ENCODE peak calls at places on chromosome 6, in eight cellular contexts. G is heart right ventricle, D is uterus, Q is HepG2, K is A549, V is psoas muscle, S is esophagus squamous epithelium, Y is HAP-1. A is an unnamed sample. For H3K4me1, the result is how much of the 10 kb centered on the place peaks cover.

GRCh38 chr6:105879902-105880547 is 206.1 kb upstream of the PRDM1 start:
- DNase-seq in K (no peak), G (no peak), Q (no peak), D (peak), S (no peak), V (no peak), Y (no peak), A (no peak)

GRCh38 chr6:138286698-138287097 is 68.4 kb upstream of the PBOV1 start:
- DNase-seq in Y (no peak), D (no peak), S (no peak), G (no peak), V (no peak), Q (no peak), K (no peak), A (no peak)

GRCh38 chr6:139777202-139777970 is 402.9 kb upstream of the CITED2 start:
- DNase-seq in K (no peak), D (no peak), Y (peak), S (no peak), Q (no peak), G (no peak), V (no peak), A (no peak)

GRCh38 chr6:44416103-44416502 is 28.6 kb downstream of the CDC5L start:
- DNase-seq in Q (peak), V (no peak), G (no peak), K (peak), D (no peak), S (no peak), Y (no peak), A (no peak)

GRCh38 chr6:5138995-5139827 is 54.1 kb downstream of the PPP1R3G start:
- DNase-seq in Y (peak), D (no peak), S (no peak), V (no peak), Q (no peak), K (no peak), G (no peak), A (no peak)

GRCh38 chr6:106614592-106615301 is 14.6 kb downstream of the RTN4IP1 start:
- DNase-seq in S (no peak), V (no peak), D (no peak), G (no peak), K (no peak), Y (no peak), Q (no peak), A (no peak)

GRCh38 chr6:3009930-3010329 is 10.2 kb downstream of the NQO2 start:
- DNase-seq in D (no peak), K (no peak), V (no peak), G (no peak), Q (no peak), S (no peak), Y (no peak), A (no peak)

GRCh38 chr6:45892696-45893095 is 123.0 kb downstream of the CLIC5 start:
- DNase-seq in S (no peak), Y (no peak), V (no peak), D (no peak), K (no peak), G (no peak), Q (no peak), A (no peak)

GRCh38 chr6:89050155-89050554 is 30.4 kb upstream of the PNRC1 start:
- DNase-seq in V (peak), K (no peak), Y (no peak), S (no peak), Q (peak), G (peak), D (peak), A (no peak)

GRCh38 chr6:168695701-168696100 is 254.7 kb downstream of the SMOC2 start:
- DNase-seq in Q (no peak), D (no peak), Y (no peak), G (no peak), S (no peak), K (no peak), V (no peak), A (no peak)

GRCh38 chr6:143167224-143167623 is 106.5 kb downstream of the AIG1 start:
- DNase-seq in S (no peak), K (no peak), Q (no peak), Y (no peak), G (no peak), V (no peak), D (no peak), A (no peak)

GRCh38 chr6:84353459-84354423 is 126.3 kb upstream of the CEP162 start:
- DNase-seq in D (no peak), G (no peak), V (no peak), K (no peak), S (no peak), Q (no peak), Y (peak), A (no peak)

GRCh38 chr6:31474871-31475286 is 23.1 kb upstream of the MICB start:
- DNase-seq in K (no peak), V (no peak), G (no peak), Q (no peak), Y (no peak), S (no peak), D (no peak), A (no peak)

GRCh38 chr6:15427360-15428070 is 181.6 kb downstream of the JARID2 start:
- DNase-seq in D (no peak), K (no peak), S (no peak), Q (no peak), V (no peak), G (no peak), Y (no peak), A (no peak)

GRCh38 chr6:136527831-136528230 is 22.4 kb downstream of the MAP7 start:
- DNase-seq in D (no peak), S (no peak), K (peak), Y (no peak), V (no peak), G (no peak), Q (no peak), A (no peak)
- H3K4me1 ChIP-seq in D (under half), S (under half), K (half or more), Y (under half), V (under half), G (under half), Q (under half), A (under half)

GRCh38 chr6:47256981-47257730 is 52.5 kb downstream of the TNFRSF21 start:
- DNase-seq in Y (peak), S (no peak), Q (no peak), D (no peak), K (no peak), V (no peak), G (no peak), A (no peak)
- H3K4me1 ChIP-seq in Y (under half), S (under half), Q (under half), D (under half), K (under half), V (under half), G (under half), A (under half)

DNA sequence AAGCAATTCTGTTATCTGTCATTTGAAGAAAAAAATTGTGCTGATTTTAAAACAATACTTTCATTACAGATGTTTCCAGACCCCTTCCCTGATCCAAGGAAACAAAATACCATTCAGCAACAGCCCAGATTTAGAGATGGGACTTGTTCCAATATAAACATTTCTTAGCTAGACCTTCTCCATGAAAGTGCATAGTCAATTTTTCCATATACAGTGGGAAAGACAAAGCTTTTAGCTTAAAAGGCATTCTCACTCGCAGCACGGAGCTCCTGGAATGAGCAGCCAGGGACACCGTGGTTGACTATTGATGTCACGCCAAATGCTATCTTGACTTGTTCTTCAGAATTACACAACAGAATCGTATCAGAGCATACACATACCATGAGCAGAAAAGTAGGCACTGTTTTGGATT is 21.5 kb downstream of the LAMA4 start:
- DNase-seq in D (peak), Q (no peak), S (no peak), G (no peak), K (no peak), V (no peak), Y (no peak), A (no peak)
- H3K4me1 ChIP-seq in D (under half), Q (under half), S (half or more), G (half or more), K (under half), V (under half), Y (under half), A (under half)

GRCh38 chr6:128494440-128494839 is 26.0 kb downstream of the PTPRK start:
- DNase-seq in K (no peak), S (no peak), V (no peak), Q (no peak), D (no peak), G (no peak), Y (peak), A (no peak)
- H3K4me1 ChIP-seq in K (half or more), S (under half), V (under half), Q (half or more), D (under half), G (under half), Y (under half), A (under half)

GRCh38 chr6:63245908-63246307 is 34.6 kb downstream of the FKBP1C start:
- DNase-seq in Q (peak), G (no peak), S (no peak), V (no peak), D (no peak), K (no peak), Y (no peak), A (no peak)
- H3K4me1 ChIP-seq in Q (under half), G (under half), S (under half), V (under half), D (under half), K (under half), Y (under half), A (under half)

A was measured in naive thymus-derived CD4-positive, alpha-beta T cell.